ENCODE peak calls at places on chromosomes 2 and 18, in eight cellular contexts. S, H, K, V, T, C, U and R are unnamed samples.

GRCh38 chr18:25561923-25562322 is 210.0 kb upstream of the ZNF521 start:
- DNase-seq in S (peak), H (peak), K (no peak), V (peak), T (no peak), C (peak), U (no peak), R (no peak)

GRCh38 chr18:50879302-50880107 is 587 bp downstream of the ME2 start:
- DNase-seq in S (peak), H (peak), K (no peak), V (no peak), T (no peak), C (no peak), U (peak), R (no peak)

GRCh38 chr2:1745171-1746023 is 1.1 kb upstream of the PXDN start:
- DNase-seq in S (peak), H (no peak), K (peak), V (no peak), T (no peak), C (no peak), U (no peak), R (no peak)

GRCh38 chr2:218755198-218755566 is 26.8 kb upstream of the CYP27A1 start:
- DNase-seq in S (no peak), H (no peak), K (no peak), V (no peak), T (no peak), C (no peak), U (no peak), R (no peak)

GRCh38 chr2:119517433-119517832 is 6.8 kb downstream of the SCTR start:
- DNase-seq in S (peak), H (peak), K (peak), V (peak), T (no peak), C (peak), U (no peak), R (no peak)

GRCh38 chr2:230418341-230419016 is 2.5 kb downstream of the SP100 start:
- DNase-seq in S (no peak), H (no peak), K (no peak), V (peak), T (no peak), C (no peak), U (no peak), R (no peak)

GRCh38 chr2:179898873-179899272 is 37.5 kb upstream of the ZNF385B start:
- DNase-seq in S (peak), H (peak), K (peak), V (peak), T (no peak), C (peak), U (no peak), R (no peak)

GRCh38 chr2:43511199-43511598 is 84.6 kb downstream of the THADA start:
- DNase-seq in S (no peak), H (no peak), K (no peak), V (no peak), T (no peak), C (no peak), U (no peak), R (no peak)

GRCh38 chr2:216774620-216775019 is 79.3 kb upstream of the IGFBP5 start:
- DNase-seq in S (no peak), H (no peak), K (no peak), V (peak), T (peak), C (peak), U (peak), R (no peak)

GRCh38 chr2:130834091-130834922 is 2.4 kb upstream of the ARHGEF4 start:
- DNase-seq in S (peak), H (peak), K (no peak), V (no peak), T (no peak), C (peak), U (no peak), R (no peak)

GRCh38 chr2:235390108-235390815 is 103.6 kb upstream of the AGAP1 start:
- DNase-seq in S (no peak), H (peak), K (no peak), V (no peak), T (no peak), C (no peak), U (no peak), R (no peak)

GRCh38 chr2:32931945-32932709 is 14.6 kb upstream of the LTBP1 start:
- DNase-seq in S (peak), H (no peak), K (peak), V (no peak), T (no peak), C (no peak), U (no peak), R (no peak)

GRCh38 chr18:56501896-56502295 is 136.5 kb downstream of the TXNL1 start:
- DNase-seq in S (no peak), H (no peak), K (no peak), V (no peak), T (no peak), C (no peak), U (no peak), R (no peak)

GRCh38 chr2:203327582-203327917 is 644 bp upstream of the ABI2 start:
- DNase-seq in S (no peak), H (no peak), K (no peak), V (peak), T (no peak), C (no peak), U (no peak), R (no peak)

GRCh38 chr2:190528521-190529001 is 6.0 kb downstream of the NEMP2 start:
- DNase-seq in S (no peak), H (no peak), K (no peak), V (no peak), T (no peak), C (peak), U (no peak), R (no peak)

GRCh38 chr2:25521665-25522387 is 151.6 kb downstream of the DTNB start:
- DNase-seq in S (no peak), H (peak), K (no peak), V (peak), T (no peak), C (peak), U (peak), R (no peak)

GRCh38 chr2:159098815-159099455 is 130.5 kb downstream of the TANC1 start:
- DNase-seq in S (no peak), H (no peak), K (peak), V (no peak), T (no peak), C (no peak), U (no peak), R (peak)
- H3K27ac ChIP-seq in S (no peak), H (no peak), K (no peak), V (no peak), T (peak), C (peak), U (peak), R (peak)

GRCh38 chr18:32804126-32804888 is 31.5 kb upstream of the KLHL14 start:
- DNase-seq in S (no peak), H (peak), K (no peak), V (no peak), T (no peak), C (no peak), U (no peak), R (no peak)
- H3K27ac ChIP-seq in S (no peak), H (peak), K (no peak), V (no peak), T (no peak), C (no peak), U (no peak), R (no peak)

GRCh38 chr18:22549260-22549937 is 131.7 kb upstream of the CTAGE1 start:
- DNase-seq in S (no peak), H (no peak), K (no peak), V (no peak), T (no peak), C (no peak), U (no peak), R (no peak)

GRCh38 chr18:22545091-22545795 is 127.5 kb upstream of the CTAGE1 start:
- DNase-seq in S (no peak), H (no peak), K (no peak), V (no peak), T (no peak), C (no peak), U (peak), R (no peak)

GRCh38 chr18:22550366-22550765 is 132.7 kb upstream of the CTAGE1 start:
- DNase-seq in S (no peak), H (no peak), K (no peak), V (no peak), T (no peak), C (no peak), U (no peak), R (no peak)

GRCh38 chr18:22546905-22547304 is 129.2 kb upstream of the CTAGE1 start:
- DNase-seq in S (no peak), H (no peak), K (no peak), V (no peak), T (no peak), C (no peak), U (no peak), R (no peak)

GRCh38 chr18:22547807-22548561 is 130.3 kb upstream of the CTAGE1 start:
- DNase-seq in S (no peak), H (no peak), K (no peak), V (no peak), T (no peak), C (peak), U (peak), R (no peak)
- H3K27ac ChIP-seq in S (no peak), H (no peak), K (no peak), V (no peak), T (no peak), C (peak), U (peak), R (no peak)

GRCh38 chr2:165871025-165871424 is 77.0 kb upstream of the GALNT3 start:
- DNase-seq in S (no peak), H (no peak), K (no peak), V (no peak), T (no peak), C (no peak), U (no peak), R (no peak)
- H3K27ac ChIP-seq in S (no peak), H (no peak), K (no peak), V (no peak), T (no peak), C (peak), U (no peak), R (no peak)

DNA sequence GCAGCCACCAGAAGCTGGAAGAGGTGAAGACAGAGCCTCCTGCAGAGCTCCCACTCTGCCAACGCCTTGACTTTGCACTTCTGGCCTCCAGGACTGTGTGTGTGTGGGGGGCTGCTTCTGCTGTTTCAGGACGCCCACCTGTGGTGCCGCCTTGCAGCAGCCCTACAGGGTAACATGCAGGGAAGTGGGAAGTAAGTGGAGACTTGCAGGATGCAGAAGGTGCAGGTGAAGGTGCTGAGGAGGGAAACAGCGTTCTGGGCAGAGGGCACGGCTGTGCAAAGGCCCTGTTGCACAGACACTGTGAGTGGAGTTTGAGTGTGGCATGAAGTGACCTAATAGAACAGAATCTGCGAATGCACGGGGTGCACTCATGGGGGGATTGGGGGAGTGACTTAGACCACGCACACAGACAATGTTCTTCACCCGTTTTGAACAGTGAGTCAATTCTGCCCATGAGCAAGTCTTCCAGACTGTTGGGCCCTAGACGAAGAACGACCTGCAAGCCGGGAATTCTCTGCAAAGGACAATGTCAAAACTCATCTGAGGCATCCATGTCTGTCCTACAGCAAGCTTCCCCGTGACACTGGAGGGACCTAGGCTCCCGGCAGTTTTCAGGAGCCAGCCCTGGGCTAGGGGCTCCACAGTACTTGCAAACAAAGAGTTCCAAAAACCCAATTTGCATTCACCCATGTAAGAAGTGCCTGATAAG is 19.1 kb downstream of the MBP start:
- DNase-seq in S (peak), H (no peak), K (peak), V (no peak), T (no peak), C (no peak), U (peak), R (no peak)
- H3K27ac ChIP-seq in S (no peak), H (no peak), K (no peak), V (no peak), T (peak), C (peak), U (peak), R (no peak)

GRCh38 chr2:12334289-12335003 is 382.3 kb upstream of the TRIB2 start:
- DNase-seq in S (no peak), H (no peak), K (no peak), V (no peak), T (no peak), C (no peak), U (peak), R (no peak)

GRCh38 chr2:12335185-12335584 is 381.6 kb upstream of the TRIB2 start:
- DNase-seq in S (no peak), H (no peak), K (no peak), V (no peak), T (no peak), C (no peak), U (no peak), R (no peak)

GRCh38 chr2:12331698-12332097 is 385.0 kb upstream of the TRIB2 start:
- DNase-seq in S (no peak), H (no peak), K (no peak), V (no peak), T (no peak), C (no peak), U (no peak), R (no peak)

GRCh38 chr2:12333293-12333692 is 383.4 kb upstream of the TRIB2 start:
- DNase-seq in S (no peak), H (no peak), K (no peak), V (no peak), T (no peak), C (no peak), U (no peak), R (no peak)

GRCh38 chr2:12330916-12331315 is 385.8 kb upstream of the TRIB2 start:
- DNase-seq in S (no peak), H (no peak), K (no peak), V (no peak), T (no peak), C (no peak), U (no peak), R (no peak)
- H3K27ac ChIP-seq in S (no peak), H (no peak), K (no peak), V (no peak), T (no peak), C (no peak), U (no peak), R (no peak)

GRCh38 chr2:96888082-96889011 is 18.5 kb upstream of the SEMA4C start:
- DNase-seq in S (no peak), H (no peak), K (no peak), V (no peak), T (no peak), C (peak), U (no peak), R (peak)

GRCh38 chr2:96890252-96890651 is 20.4 kb upstream of the SEMA4C start:
- DNase-seq in S (no peak), H (no peak), K (no peak), V (no peak), T (no peak), C (no peak), U (no peak), R (no peak)

GRCh38 chr2:96885432-96886137 is 15.7 kb upstream of the SEMA4C start:
- DNase-seq in S (no peak), H (no peak), K (no peak), V (no peak), T (no peak), C (no peak), U (no peak), R (no peak)

GRCh38 chr2:96884299-96885156 is 14.6 kb upstream of the SEMA4C start:
- DNase-seq in S (no peak), H (no peak), K (no peak), V (no peak), T (no peak), C (no peak), U (no peak), R (no peak)

DNA sequence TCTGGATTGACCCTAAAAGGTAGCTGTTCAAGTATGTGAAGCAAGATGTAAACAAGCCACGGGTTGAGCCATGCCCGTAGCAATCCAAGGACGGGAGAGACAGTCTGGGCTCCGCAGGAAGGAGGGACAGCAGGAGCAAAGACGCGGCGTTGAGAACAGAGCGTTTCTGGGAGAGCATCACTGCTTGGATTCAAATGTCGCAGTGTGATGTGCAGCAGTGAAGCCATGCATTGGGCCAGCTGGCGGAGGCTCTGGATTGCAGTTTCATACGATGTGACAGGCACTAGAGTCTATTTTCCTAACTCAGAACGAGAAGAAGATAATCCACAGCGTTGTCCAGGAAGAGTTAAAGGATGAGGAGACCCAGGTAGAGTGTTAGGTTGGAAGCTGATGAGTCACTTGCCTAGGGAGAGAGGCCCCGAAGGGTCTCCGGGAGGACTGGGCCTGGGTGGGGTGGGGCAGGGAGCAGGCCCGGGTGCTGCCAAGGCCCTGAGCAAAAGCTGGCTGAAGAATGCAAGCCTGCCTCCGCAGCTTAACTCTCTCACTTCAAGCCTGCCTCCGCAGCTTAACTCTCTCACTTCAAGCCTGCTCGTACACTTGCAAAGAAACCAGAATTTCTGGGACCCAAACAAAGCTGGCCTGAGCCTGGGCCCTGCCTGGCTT is 17.7 kb upstream of the SEMA4C start:
- DNase-seq in S (no peak), H (no peak), K (no peak), V (no peak), T (no peak), C (peak), U (peak), R (no peak)
- H3K27ac ChIP-seq in S (no peak), H (no peak), K (no peak), V (peak), T (peak), C (peak), U (peak), R (no peak)